ENCODE peak calls at places on chromosome 7, in nine cellular contexts. Y is CD8-positive, alpha-beta memory T cell; E is GM23248; R is breast epithelium; Q is ascending aorta; M is endodermal cell; L is pancreas; T is thoracic aorta; B is A549. F is an unnamed sample. For H3K4me1, the result is how much of the 10 kb centered on the place peaks cover.

GRCh38 chr7:73828107-73828803 is 2.5 kb upstream of the CLDN4 start:
- DNase-seq in Y (no peak), E (peak), R (no peak), Q (no peak), M (no peak), L (peak), T (no peak), B (peak), F (no peak)

GRCh38 chr7:148883233-148884048 is 650 bp downstream of the EZH2 start:
- DNase-seq in Y (peak), E (peak), R (peak), Q (no peak), M (peak), L (peak), T (no peak), B (peak), F (no peak)

GRCh38 chr7:44757311-44757710 is 8.7 kb downstream of the ZMIZ2 start:
- DNase-seq in Y (no peak), E (no peak), R (no peak), Q (no peak), M (no peak), L (no peak), T (no peak), B (no peak), F (no peak)

GRCh38 chr7:134702366-134703240 is 56.0 kb downstream of the BPGM start:
- DNase-seq in Y (no peak), E (no peak), R (no peak), Q (no peak), M (no peak), L (no peak), T (no peak), B (no peak), F (no peak)

GRCh38 chr7:107668296-107668695 is 7.7 kb downstream of the SLC26A4 start:
- DNase-seq in Y (no peak), E (no peak), R (no peak), Q (no peak), M (no peak), L (no peak), T (no peak), B (no peak), F (no peak)

GRCh38 chr7:120591-120991 is 71.8 kb upstream of the FAM20C start:
- DNase-seq in Y (no peak), E (no peak), R (no peak), Q (no peak), M (peak), L (no peak), T (no peak), B (no peak), F (peak)

GRCh38 chr7:93720106-93720505 is 145.6 kb upstream of the CALCR start:
- DNase-seq in Y (no peak), E (no peak), R (no peak), Q (no peak), M (no peak), L (no peak), T (no peak), B (no peak), F (no peak)

GRCh38 chr7:48180981-48181380 is 9.7 kb downstream of the ABCA13 start:
- DNase-seq in Y (no peak), E (peak), R (no peak), Q (no peak), M (no peak), L (no peak), T (no peak), B (no peak), F (no peak)

GRCh38 chr7:136168021-136168420 is 190.9 kb upstream of the MTPN start:
- DNase-seq in Y (no peak), E (no peak), R (no peak), Q (no peak), M (no peak), L (no peak), T (no peak), B (no peak), F (no peak)

GRCh38 chr7:128221929-128222403 is 19.1 kb upstream of the LEP start:
- DNase-seq in Y (no peak), E (peak), R (no peak), Q (no peak), M (no peak), L (no peak), T (no peak), B (peak), F (no peak)

GRCh38 chr7:118974836-118975235 is 750.3 kb downstream of the ANKRD7 start:
- DNase-seq in Y (no peak), E (no peak), R (no peak), Q (no peak), M (no peak), L (no peak), T (no peak), B (no peak), F (no peak)

GRCh38 chr7:83065714-83066113 is 97.0 kb downstream of the PCLO start:
- DNase-seq in Y (no peak), E (no peak), R (no peak), Q (no peak), M (no peak), L (no peak), T (no peak), B (no peak), F (no peak)

GRCh38 chr7:13911920-13912319 is 77.5 kb downstream of the ETV1 start:
- DNase-seq in Y (no peak), E (no peak), R (no peak), Q (no peak), M (no peak), L (no peak), T (no peak), B (no peak), F (no peak)

GRCh38 chr7:151292850-151293249 is 44.4 kb upstream of the SMARCD3 start:
- DNase-seq in Y (no peak), E (no peak), R (no peak), Q (no peak), M (no peak), L (no peak), T (no peak), B (no peak), F (no peak)

GRCh38 chr7:65325793-65326432 is 47.7 kb upstream of the ZNF92 start:
- DNase-seq in Y (no peak), E (no peak), R (no peak), Q (no peak), M (no peak), L (no peak), T (no peak), B (no peak), F (peak)

DNA sequence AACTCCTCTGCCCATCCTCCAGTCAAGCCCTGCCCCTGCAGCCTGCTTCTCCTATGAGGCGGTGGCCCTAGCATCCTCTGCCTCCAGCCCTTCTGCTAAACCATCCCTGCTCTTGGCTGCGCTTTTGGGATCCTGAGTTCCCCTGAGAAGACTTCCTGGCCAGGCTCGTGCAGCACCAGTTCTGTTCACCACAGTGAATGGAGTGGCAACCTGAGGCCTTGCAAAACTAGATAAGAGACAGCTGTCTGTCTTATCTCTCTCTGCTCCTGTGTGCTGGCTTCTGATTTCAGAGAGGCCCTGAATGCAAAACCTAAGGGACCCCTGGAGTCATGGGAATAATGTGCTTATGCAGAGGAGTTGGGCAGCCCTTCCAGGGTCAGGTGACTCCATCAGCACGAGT is 119.2 kb downstream of the TMEM178B start:
- DNase-seq in Y (no peak), E (no peak), R (no peak), Q (no peak), M (no peak), L (no peak), T (no peak), B (no peak), F (no peak)
- H3K4me1 ChIP-seq in Y (under half), E (under half), R (under half), Q (under half), M (under half), L (under half), T (under half), B (under half), F (under half)

DNA sequence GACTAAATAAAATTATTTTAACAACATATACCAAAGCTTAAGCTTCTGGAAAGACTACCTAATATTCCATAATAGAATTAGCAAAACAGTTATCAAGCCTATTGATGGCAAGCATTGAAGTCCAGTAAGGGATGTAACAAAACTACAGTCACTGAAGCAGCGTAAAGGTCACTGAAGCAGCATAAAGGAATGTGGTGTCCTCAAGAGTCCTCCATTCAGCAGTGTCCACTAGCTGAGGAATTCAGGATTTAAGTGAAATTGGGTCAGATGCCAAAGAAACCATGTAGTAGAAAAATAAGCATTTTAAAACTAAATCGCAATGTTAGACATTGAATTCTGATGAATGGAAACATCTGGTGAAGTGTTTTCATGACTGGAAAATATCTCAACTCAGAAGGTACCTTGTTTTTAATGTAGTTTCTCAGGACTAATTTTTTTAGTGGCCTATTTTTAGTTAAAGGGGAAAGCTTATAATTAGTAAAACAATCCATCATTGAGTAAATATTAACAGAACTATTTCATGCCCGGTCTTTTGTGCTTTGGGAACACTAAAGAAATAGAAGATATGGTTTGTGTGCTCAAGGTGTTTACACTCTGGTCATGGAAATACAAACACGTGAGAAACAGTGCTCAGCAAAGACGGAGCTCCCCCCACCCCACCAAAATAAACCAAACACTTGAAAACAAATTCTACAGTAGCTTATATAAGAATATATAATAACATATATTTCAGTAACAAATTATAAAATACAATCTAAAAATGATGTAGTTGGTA is 121.4 kb downstream of the CDK14 start:
- DNase-seq in Y (no peak), E (peak), R (no peak), Q (no peak), M (no peak), L (peak), T (no peak), B (no peak), F (no peak)
- H3K4me1 ChIP-seq in Y (under half), E (under half), R (under half), Q (under half), M (under half), L (half or more), T (under half), B (under half), F (under half)

DNA sequence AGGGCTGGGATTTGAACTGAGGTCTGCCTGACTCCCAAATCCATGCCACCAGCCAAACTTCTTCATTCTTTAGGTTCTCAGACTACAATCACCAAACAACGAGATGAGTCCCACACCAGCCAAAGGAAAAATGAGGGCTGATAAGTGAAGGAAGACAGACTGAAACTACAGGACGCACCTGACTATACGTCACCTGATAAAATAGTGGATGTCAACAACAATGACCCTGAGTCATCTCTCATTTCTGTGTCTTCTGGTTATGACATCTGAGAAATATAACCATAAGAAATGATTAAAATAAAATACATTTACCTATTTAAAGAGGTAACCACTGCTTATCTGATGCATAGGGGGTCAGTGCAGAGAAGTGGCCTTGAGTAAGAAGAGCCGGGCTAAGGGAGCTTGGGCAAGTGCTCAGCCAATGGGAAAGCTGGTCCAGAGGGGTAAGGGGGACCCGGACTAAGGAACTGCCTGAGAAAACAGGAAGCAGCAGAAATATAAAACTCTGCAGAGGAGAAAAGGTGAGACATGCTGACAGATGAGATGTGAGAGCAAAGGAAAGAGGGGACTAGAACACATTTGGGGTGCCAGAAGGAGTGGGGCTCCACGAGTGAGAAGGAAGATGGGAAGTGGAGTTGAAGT is 51.8 kb downstream of the HIPK2 start:
- DNase-seq in Y (no peak), E (no peak), R (no peak), Q (no peak), M (peak), L (no peak), T (no peak), B (no peak), F (no peak)
- H3K4me1 ChIP-seq in Y (under half), E (half or more), R (under half), Q (under half), M (under half), L (under half), T (half or more), B (half or more), F (under half)

GRCh38 chr7:140211698-140212097 is 34.9 kb upstream of the KDM7A start:
- DNase-seq in Y (no peak), E (no peak), R (no peak), Q (no peak), M (no peak), L (no peak), T (no peak), B (no peak), F (no peak)

GRCh38 chr7:140212100-140212881 is 35.5 kb upstream of the KDM7A start:
- DNase-seq in Y (no peak), E (peak), R (no peak), Q (no peak), M (no peak), L (no peak), T (no peak), B (no peak), F (no peak)

GRCh38 chr7:140213684-140214074 is 36.9 kb upstream of the KDM7A start:
- DNase-seq in Y (no peak), E (peak), R (no peak), Q (no peak), M (no peak), L (no peak), T (no peak), B (no peak), F (no peak)

GRCh38 chr7:140206963-140207362 is 30.2 kb upstream of the KDM7A start:
- DNase-seq in Y (no peak), E (no peak), R (no peak), Q (no peak), M (no peak), L (no peak), T (no peak), B (no peak), F (no peak)

DNA sequence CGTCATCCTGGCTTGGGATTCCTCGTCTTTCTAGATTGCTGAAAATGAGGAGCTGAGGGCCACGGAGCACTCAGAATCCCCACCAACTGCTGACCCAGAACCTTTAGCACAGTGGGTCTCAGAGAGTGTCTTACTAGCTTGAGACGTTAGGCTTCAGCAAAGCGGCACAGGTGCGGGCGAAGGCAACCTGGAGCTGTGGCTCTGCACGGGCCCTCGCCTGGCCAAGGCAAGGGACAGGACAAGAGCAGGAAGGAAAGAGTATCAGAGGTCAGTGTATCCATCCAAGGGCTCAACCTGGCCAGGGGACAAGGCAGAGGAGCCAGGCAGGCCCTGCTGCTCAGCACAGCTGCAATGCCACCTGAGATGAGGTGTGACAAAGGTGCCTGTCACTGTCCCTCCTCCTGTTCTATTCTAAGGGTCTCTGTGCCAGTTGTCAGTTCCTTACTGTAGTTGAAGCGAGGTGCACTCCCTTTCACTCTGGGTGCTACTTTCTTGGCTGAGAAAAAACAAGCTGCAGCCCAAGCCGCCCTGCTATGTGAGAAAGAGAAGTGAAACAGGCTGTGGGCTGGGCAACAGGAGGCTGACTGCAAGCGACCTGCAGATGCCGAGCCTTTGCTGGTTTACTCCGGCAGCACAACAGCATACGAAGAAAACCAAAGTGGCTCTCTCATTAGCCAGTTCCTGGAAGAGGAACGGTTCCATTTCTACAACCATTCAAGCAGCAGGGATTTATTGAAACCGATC is 33.3 kb upstream of the KDM7A start:
- DNase-seq in Y (peak), E (no peak), R (no peak), Q (no peak), M (no peak), L (peak), T (no peak), B (no peak), F (no peak)
- H3K4me1 ChIP-seq in Y (under half), E (under half), R (under half), Q (under half), M (under half), L (under half), T (under half), B (under half), F (under half)

DNA sequence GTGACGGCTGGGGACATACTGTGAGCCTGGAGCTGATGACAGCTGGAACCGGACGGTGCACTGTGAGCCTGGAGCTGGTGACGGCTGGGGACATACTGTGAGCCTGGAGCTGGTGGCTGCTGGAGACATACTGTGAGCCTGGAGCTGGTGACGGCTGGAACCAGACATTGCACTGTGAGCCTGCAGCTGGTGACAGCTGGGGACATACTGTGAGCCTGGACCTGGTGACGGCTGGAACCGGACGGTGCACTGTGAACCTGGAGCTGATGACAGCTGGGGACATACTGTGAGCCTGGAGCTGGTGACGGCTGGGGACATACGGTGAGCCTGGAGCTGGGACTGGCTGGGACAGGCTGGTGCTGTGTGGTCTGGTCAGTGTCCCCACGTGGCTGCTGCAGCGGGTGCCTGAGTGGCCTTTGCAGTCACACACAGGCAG is 47.9 kb downstream of the PTPRN2 start:
- DNase-seq in Y (no peak), E (no peak), R (no peak), Q (no peak), M (no peak), L (no peak), T (no peak), B (no peak), F (no peak)
- H3K4me1 ChIP-seq in Y (under half), E (under half), R (under half), Q (under half), M (under half), L (under half), T (under half), B (under half), F (under half)

DNA sequence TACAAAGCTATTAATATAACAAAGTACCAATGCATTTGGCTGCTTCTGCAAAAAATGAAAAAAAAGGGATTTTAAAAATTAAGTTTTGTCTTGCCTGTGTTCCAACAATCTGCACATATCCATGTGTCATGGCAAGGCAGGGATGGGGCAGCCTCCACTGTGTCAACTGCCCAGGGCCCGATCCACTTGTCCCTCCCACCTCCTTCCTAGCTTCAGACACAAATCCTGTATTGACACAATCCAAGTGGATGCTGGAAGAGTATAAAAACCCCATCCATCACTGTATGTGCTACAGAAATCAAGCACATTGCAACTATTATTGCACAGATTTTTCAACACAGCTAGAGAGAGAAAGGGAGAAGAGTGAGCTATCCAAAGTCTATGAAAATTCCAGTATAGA is 106.5 kb downstream of the ELMO1 start:
- DNase-seq in Y (no peak), E (no peak), R (no peak), Q (no peak), M (no peak), L (no peak), T (no peak), B (no peak), F (no peak)
- H3K4me1 ChIP-seq in Y (half or more), E (under half), R (under half), Q (under half), M (under half), L (under half), T (under half), B (under half), F (under half)

GRCh38 chr7:116779921-116780320 is 82.5 kb upstream of the CAPZA2 start:
- DNase-seq in Y (no peak), E (no peak), R (no peak), Q (no peak), M (no peak), L (no peak), T (no peak), B (no peak), F (no peak)
- H3K4me1 ChIP-seq in Y (under half), E (half or more), R (under half), Q (under half), M (under half), L (half or more), T (half or more), B (half or more), F (under half)